ENCODE peak calls at places on chromosomes 1 and 21, in four cellular contexts. O is activated naive CD4-positive, alpha-beta T cell treated with anti-CD3 and anti-CD28 coated beads, Interleukin-2, amount 10 ng/mL, durations not matched to agents 7 days and 5 days; C is AG08395; F is endodermal cell. U is an unnamed sample.

GRCh38 chr1:53656062-53656915 is 82.7 kb downstream of the GLIS1 start:
- DNase-seq in F (no peak), C (peak), O (no peak), U (no peak)

GRCh38 chr21:42747267-42747701 is 93.9 kb downstream of the PDE9A start:
- DNase-seq in F (no peak), O (no peak), C (no peak), U (no peak)

GRCh38 chr1:36217667-36218066 is 6.6 kb upstream of the THRAP3 start:
- DNase-seq in C (peak), O (no peak), F (no peak), U (no peak)

GRCh38 chr1:94608142-94608851 is 66.7 kb upstream of the F3 start:
- DNase-seq in O (no peak), C (no peak), F (peak), U (no peak)

GRCh38 chr1:14921057-14921456 is 232.5 kb upstream of the TMEM51 start:
- DNase-seq in F (peak), O (no peak), C (no peak), U (no peak)

GRCh38 chr1:15852036-15852827 is 4.7 kb downstream of the SPEN start:
- DNase-seq in C (no peak), O (no peak), F (no peak), U (no peak)

GRCh38 chr21:15015622-15016471 is 49.0 kb downstream of the NRIP1 start:
- DNase-seq in O (no peak), F (no peak), C (peak), U (peak)

GRCh38 chr1:65114312-65114711 is 33.7 kb upstream of the AK4 start:
- DNase-seq in C (no peak), F (no peak), O (no peak), U (no peak)

GRCh38 chr21:42421018-42421793 is 17.5 kb downstream of the UBASH3A start:
- DNase-seq in C (no peak), F (no peak), O (peak), U (no peak)

GRCh38 chr1:10253755-10254154 is 43.4 kb downstream of the KIF1B start:
- DNase-seq in F (no peak), O (no peak), C (peak), U (peak)

GRCh38 chr1:117198097-117198496 is 12.6 kb downstream of the VTCN1 start:
- DNase-seq in O (no peak), F (no peak), C (no peak), U (no peak)

GRCh38 chr1:204341380-204341779 is 18.3 kb downstream of the PLEKHA6 start:
- DNase-seq in F (no peak), C (peak), O (no peak), U (peak)

GRCh38 chr1:241462371-241462770 is 57.2 kb downstream of the FH start:
- DNase-seq in F (no peak), C (no peak), O (no peak), U (no peak)

GRCh38 chr1:109621402-109622101 is 1.9 kb downstream of the AMPD2 start:
- DNase-seq in C (peak), O (no peak), F (peak), U (no peak)

U was measured in MG63.